ENCODE peak calls at places on chromosomes 12 and 14, in five cellular contexts. One of them, this sample, is unnamed.

GRCh38 chr14:101711041-101711861 is 50.3 kb upstream of the PPP2R5C start:
- DNase-seq in HCT116: no peak
- DNase-seq in prostate gland: no peak
- DNase-seq in right atrium auricular region: peak
- DNase-seq in dorsolateral prefrontal cortex: no peak
- DNase-seq in this sample: no peak

GRCh38 chr14:54577494-54577893 is 10.6 kb downstream of the SAMD4A start:
- DNase-seq in HCT116: no peak
- DNase-seq in prostate gland: no peak
- DNase-seq in right atrium auricular region: no peak
- DNase-seq in dorsolateral prefrontal cortex: no peak
- DNase-seq in this sample: no peak

GRCh38 chr12:112450725-112451124 is 32.0 kb downstream of the PTPN11 start:
- DNase-seq in HCT116: no peak
- DNase-seq in prostate gland: no peak
- DNase-seq in right atrium auricular region: no peak
- DNase-seq in dorsolateral prefrontal cortex: no peak
- DNase-seq in this sample: no peak

GRCh38 chr12:108846320-108846719 is 11.1 kb downstream of the SSH1 start:
- DNase-seq in HCT116: no peak
- DNase-seq in prostate gland: peak
- DNase-seq in right atrium auricular region: no peak
- DNase-seq in dorsolateral prefrontal cortex: peak
- DNase-seq in this sample: no peak

GRCh38 chr12:3772380-3772779 is 19.5 kb upstream of the CRACR2A start:
- DNase-seq in HCT116: no peak
- DNase-seq in prostate gland: no peak
- DNase-seq in right atrium auricular region: no peak
- DNase-seq in dorsolateral prefrontal cortex: no peak
- DNase-seq in this sample: no peak

GRCh38 chr12:88453323-88453722 is 126.9 kb downstream of the KITLG start:
- DNase-seq in HCT116: no peak
- DNase-seq in prostate gland: no peak
- DNase-seq in right atrium auricular region: no peak
- DNase-seq in dorsolateral prefrontal cortex: no peak
- DNase-seq in this sample: no peak

GRCh38 chr12:104510145-104510872 is 53.6 kb downstream of the CHST11 start:
- DNase-seq in HCT116: no peak
- DNase-seq in prostate gland: no peak
- DNase-seq in right atrium auricular region: no peak
- DNase-seq in dorsolateral prefrontal cortex: no peak
- DNase-seq in this sample: no peak

GRCh38 chr14:23483216-23483854 is 13.8 kb downstream of the NGDN start:
- DNase-seq in HCT116: no peak
- DNase-seq in prostate gland: no peak
- DNase-seq in right atrium auricular region: no peak
- DNase-seq in dorsolateral prefrontal cortex: peak
- DNase-seq in this sample: no peak

GRCh38 chr14:94601961-94602391 is 10.2 kb upstream of the SERPINA3 start:
- DNase-seq in HCT116: peak
- DNase-seq in prostate gland: peak
- DNase-seq in right atrium auricular region: peak
- DNase-seq in dorsolateral prefrontal cortex: no peak
- DNase-seq in this sample: no peak

GRCh38 chr12:56374726-56375597 is 12.3 kb upstream of the APOF start:
- DNase-seq in HCT116: no peak
- DNase-seq in prostate gland: no peak
- DNase-seq in right atrium auricular region: peak
- DNase-seq in dorsolateral prefrontal cortex: no peak
- DNase-seq in this sample: no peak

GRCh38 chr12:14777271-14777670 is 26.0 kb downstream of the WBP11 start:
- DNase-seq in HCT116: no peak
- DNase-seq in prostate gland: peak
- DNase-seq in right atrium auricular region: no peak
- DNase-seq in dorsolateral prefrontal cortex: no peak
- DNase-seq in this sample: no peak

GRCh38 chr12:25496098-25496587 is 56.9 kb downstream of the LMNTD1 start:
- DNase-seq in HCT116: no peak
- DNase-seq in prostate gland: no peak
- DNase-seq in right atrium auricular region: no peak
- DNase-seq in dorsolateral prefrontal cortex: no peak
- DNase-seq in this sample: no peak

GRCh38 chr12:13811061-13811460 is 170.3 kb downstream of the GRIN2B start:
- DNase-seq in HCT116: no peak
- DNase-seq in prostate gland: no peak
- DNase-seq in right atrium auricular region: no peak
- DNase-seq in dorsolateral prefrontal cortex: no peak
- DNase-seq in this sample: no peak

GRCh38 chr12:63846249-63846967 is 1.9 kb downstream of the SRGAP1 start:
- DNase-seq in HCT116: no peak
- DNase-seq in prostate gland: no peak
- DNase-seq in right atrium auricular region: no peak
- DNase-seq in dorsolateral prefrontal cortex: no peak
- DNase-seq in this sample: no peak

GRCh38 chr12:93879476-93880376 is 202.6 kb downstream of the CRADD start:
- DNase-seq in HCT116: no peak
- DNase-seq in prostate gland: no peak
- DNase-seq in right atrium auricular region: peak
- DNase-seq in dorsolateral prefrontal cortex: no peak
- DNase-seq in this sample: no peak

GRCh38 chr12:62698701-62699101 is 232.1 kb downstream of the MON2 start:
- DNase-seq in HCT116: no peak
- DNase-seq in prostate gland: no peak
- DNase-seq in right atrium auricular region: no peak
- DNase-seq in dorsolateral prefrontal cortex: no peak
- DNase-seq in this sample: no peak

GRCh38 chr12:121250359-121250758 is 40.4 kb downstream of the P2RX4 start:
- DNase-seq in HCT116: no peak
- DNase-seq in prostate gland: no peak
- DNase-seq in right atrium auricular region: no peak
- DNase-seq in dorsolateral prefrontal cortex: no peak
- DNase-seq in this sample: no peak

GRCh38 chr12:79046021-79046420 is 181.4 kb downstream of the SYT1 start:
- DNase-seq in HCT116: no peak
- DNase-seq in prostate gland: no peak
- DNase-seq in right atrium auricular region: no peak
- DNase-seq in dorsolateral prefrontal cortex: no peak
- DNase-seq in this sample: no peak

GRCh38 chr14:32382704-32383103 is 53.6 kb downstream of the AKAP6 start:
- DNase-seq in HCT116: no peak
- DNase-seq in prostate gland: no peak
- DNase-seq in right atrium auricular region: no peak
- DNase-seq in dorsolateral prefrontal cortex: peak
- DNase-seq in this sample: no peak

GRCh38 chr12:1421091-1421902 is 173.1 kb downstream of the FBXL14 start:
- DNase-seq in HCT116: no peak
- DNase-seq in prostate gland: no peak
- DNase-seq in right atrium auricular region: no peak
- DNase-seq in dorsolateral prefrontal cortex: no peak
- DNase-seq in this sample: no peak

GRCh38 chr12:103634732-103635131 is 47.7 kb downstream of the STAB2 start:
- DNase-seq in HCT116: no peak
- DNase-seq in prostate gland: no peak
- DNase-seq in right atrium auricular region: no peak
- DNase-seq in dorsolateral prefrontal cortex: no peak
- DNase-seq in this sample: no peak

GRCh38 chr14:41380017-41380416 is 226.7 kb upstream of the LRFN5 start:
- DNase-seq in HCT116: no peak
- DNase-seq in prostate gland: no peak
- DNase-seq in right atrium auricular region: no peak
- DNase-seq in dorsolateral prefrontal cortex: no peak
- DNase-seq in this sample: no peak

GRCh38 chr12:42589465-42590323 is at the start of gene PRICKLE1:
- DNase-seq in HCT116: no peak
- DNase-seq in prostate gland: no peak
- DNase-seq in right atrium auricular region: no peak
- DNase-seq in dorsolateral prefrontal cortex: no peak
- DNase-seq in this sample: peak

GRCh38 chr12:46560078-46560477 is 187.5 kb upstream of the SLC38A2 start:
- DNase-seq in HCT116: no peak
- DNase-seq in prostate gland: no peak
- DNase-seq in right atrium auricular region: no peak
- DNase-seq in dorsolateral prefrontal cortex: no peak
- DNase-seq in this sample: no peak

GRCh38 chr12:95951515-95951914 is 8.4 kb downstream of the AMDHD1 start:
- DNase-seq in HCT116: no peak
- DNase-seq in prostate gland: no peak
- DNase-seq in right atrium auricular region: no peak
- DNase-seq in dorsolateral prefrontal cortex: no peak
- DNase-seq in this sample: no peak

GRCh38 chr12:108565976-108566375 is 3.6 kb downstream of the ISCU start:
- DNase-seq in HCT116: peak
- DNase-seq in prostate gland: peak
- DNase-seq in right atrium auricular region: peak
- DNase-seq in dorsolateral prefrontal cortex: no peak
- DNase-seq in this sample: no peak

GRCh38 chr14:89179891-89180404 is 237.1 kb downstream of the FOXN3 start:
- DNase-seq in HCT116: no peak
- DNase-seq in prostate gland: no peak
- DNase-seq in right atrium auricular region: no peak
- DNase-seq in dorsolateral prefrontal cortex: no peak
- DNase-seq in this sample: no peak

GRCh38 chr12:123502163-123502562 is 31.4 kb downstream of the RILPL1 start:
- DNase-seq in HCT116: no peak
- DNase-seq in prostate gland: no peak
- DNase-seq in right atrium auricular region: no peak
- DNase-seq in dorsolateral prefrontal cortex: no peak
- DNase-seq in this sample: no peak

GRCh38 chr14:98580131-98580678 is 691.8 kb downstream of the BCL11B start:
- DNase-seq in HCT116: no peak
- DNase-seq in prostate gland: no peak
- DNase-seq in right atrium auricular region: no peak
- DNase-seq in dorsolateral prefrontal cortex: no peak
- DNase-seq in this sample: no peak

GRCh38 chr12:107027304-107028053 is 40.5 kb upstream of the MTERF2 start:
- DNase-seq in HCT116: peak
- DNase-seq in prostate gland: peak
- DNase-seq in right atrium auricular region: no peak
- DNase-seq in dorsolateral prefrontal cortex: no peak
- DNase-seq in this sample: no peak

GRCh38 chr14:104196461-104197180 is 58.2 kb downstream of the KIF26A start:
- DNase-seq in HCT116: no peak
- DNase-seq in prostate gland: no peak
- DNase-seq in right atrium auricular region: no peak
- DNase-seq in dorsolateral prefrontal cortex: no peak
- DNase-seq in this sample: no peak

DNA sequence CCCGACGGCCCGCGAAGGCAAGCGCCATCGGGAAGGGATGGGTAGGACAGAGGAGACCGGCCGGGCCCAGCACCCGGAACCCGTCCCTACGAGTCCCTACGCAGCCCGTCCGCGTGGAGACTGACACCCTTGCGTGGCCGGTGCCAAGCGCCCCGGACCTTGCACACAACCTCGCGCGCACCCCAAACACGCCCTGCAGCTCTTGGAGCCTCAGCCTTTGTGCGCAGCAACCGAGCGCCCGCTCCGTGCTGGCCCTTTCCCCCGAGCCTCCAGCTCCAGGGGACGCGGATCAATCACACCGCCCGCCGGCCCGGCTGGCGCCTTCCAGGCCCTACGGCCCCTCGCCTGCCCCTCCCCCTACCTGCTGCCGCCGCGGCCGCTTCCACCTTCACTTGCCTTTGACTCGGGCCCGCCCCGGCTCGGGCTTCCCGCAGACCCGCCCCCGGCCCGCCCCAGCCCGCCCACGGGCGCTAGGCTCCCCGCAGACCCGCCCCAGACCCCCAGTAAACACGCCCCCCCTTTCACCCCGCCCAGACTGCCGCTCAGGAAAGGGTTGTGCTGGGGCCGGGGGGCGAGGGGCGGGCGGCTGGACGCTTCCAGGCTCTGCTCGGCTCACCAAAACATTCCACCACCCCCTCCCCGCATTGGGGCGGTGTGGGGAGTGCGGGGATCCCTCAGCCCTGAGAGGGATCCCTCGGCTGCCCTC is at the start of gene NDRG2:
- DNase-seq in HCT116: no peak
- DNase-seq in prostate gland: peak
- DNase-seq in right atrium auricular region: peak
- DNase-seq in dorsolateral prefrontal cortex: peak
- DNase-seq in this sample: peak
- H3K4me3 ChIP-seq in HCT116: peak
- H3K4me3 ChIP-seq in prostate gland: peak
- H3K4me3 ChIP-seq in right atrium auricular region: peak
- H3K4me3 ChIP-seq in dorsolateral prefrontal cortex: peak
- H3K4me3 ChIP-seq in this sample: peak

GRCh38 chr14:34324363-34324795 is 137.7 kb downstream of the SPTSSA start:
- DNase-seq in HCT116: peak
- DNase-seq in prostate gland: peak
- DNase-seq in right atrium auricular region: no peak
- DNase-seq in dorsolateral prefrontal cortex: no peak
- DNase-seq in this sample: no peak
- TF ChIP-seq CTCF in HCT116: peak
- TF ChIP-seq CTCF in prostate gland: peak
- TF ChIP-seq CTCF in right atrium auricular region: peak
- TF ChIP-seq CTCF in dorsolateral prefrontal cortex: peak
- TF ChIP-seq CTCF in this sample: no peak

DNA sequence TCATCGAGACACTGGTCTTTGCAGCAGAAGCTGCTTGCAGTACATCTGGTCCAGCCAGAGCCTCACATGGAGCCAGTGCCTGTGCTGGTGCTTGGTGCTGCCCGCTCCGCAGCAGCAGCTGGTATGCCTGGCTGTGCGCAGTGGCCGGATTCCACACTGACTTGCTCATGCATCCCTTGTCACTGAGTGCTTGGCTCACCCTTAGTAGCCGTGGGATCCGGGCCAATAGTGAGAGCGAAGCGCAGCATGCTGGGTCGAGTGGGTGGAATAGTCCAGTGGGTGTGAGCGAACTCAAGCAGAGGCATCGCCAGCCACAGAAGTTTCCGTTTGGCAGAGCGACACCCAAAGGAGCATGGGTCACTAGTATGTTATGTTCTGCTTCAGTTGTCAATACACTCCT is 10.1 kb upstream of the FBXO33 start:
- DNase-seq in HCT116: no peak
- DNase-seq in prostate gland: no peak
- DNase-seq in right atrium auricular region: peak
- DNase-seq in dorsolateral prefrontal cortex: no peak
- DNase-seq in this sample: no peak
- H3K27ac ChIP-seq in HCT116: no peak
- H3K27ac ChIP-seq in prostate gland: no peak
- H3K27ac ChIP-seq in right atrium auricular region: no peak
- H3K27ac ChIP-seq in dorsolateral prefrontal cortex: no peak
- H3K27ac ChIP-seq in this sample: no peak

DNA sequence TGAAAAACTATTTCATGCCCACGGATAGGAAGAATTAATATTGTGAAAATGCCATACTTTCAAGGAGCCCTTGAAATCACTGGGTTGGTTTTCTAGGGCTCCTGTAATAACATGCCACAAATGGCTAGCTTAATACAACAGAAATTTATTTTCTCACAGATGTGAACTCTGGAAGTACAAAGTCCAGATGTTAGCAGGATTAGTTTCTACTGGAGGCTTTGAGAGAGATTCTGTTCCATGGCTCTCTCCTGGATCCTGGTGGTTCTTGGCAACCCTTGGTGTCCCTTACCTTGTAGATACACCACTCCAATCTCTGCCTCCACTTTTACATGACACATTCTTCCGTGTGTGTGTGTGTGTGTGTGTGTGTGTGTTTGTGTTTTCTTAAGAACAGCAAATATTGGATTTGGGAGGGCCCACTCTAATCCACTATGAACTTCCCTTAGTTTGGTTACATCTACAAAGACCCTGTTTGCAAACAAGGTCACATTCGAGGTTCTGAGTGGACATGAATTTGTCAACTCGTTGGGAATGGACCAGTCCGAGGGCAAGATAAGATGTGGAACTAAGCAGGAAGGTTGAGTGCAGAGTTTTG is 381.1 kb downstream of the IPO8 start:
- DNase-seq in HCT116: no peak
- DNase-seq in prostate gland: no peak
- DNase-seq in right atrium auricular region: no peak
- DNase-seq in dorsolateral prefrontal cortex: no peak
- DNase-seq in this sample: no peak
- H3K4me3 ChIP-seq in HCT116: no peak
- H3K4me3 ChIP-seq in prostate gland: no peak
- H3K4me3 ChIP-seq in right atrium auricular region: no peak
- H3K4me3 ChIP-seq in dorsolateral prefrontal cortex: no peak
- H3K4me3 ChIP-seq in this sample: no peak